ENCODE peak calls at places on chromosomes 6 and 20, in four cellular contexts. E, K, B and D are unnamed samples.

GRCh38 chr6:39929733-39930461 is 4.4 kb downstream of the MOCS1 start:
- DNase-seq in E (no peak), K (no peak), B (no peak), D (no peak)

GRCh38 chr6:2959909-2960719 is 11.3 kb downstream of the SERPINB6 start:
- DNase-seq in E (no peak), K (no peak), B (no peak), D (no peak)

GRCh38 chr6:119647309-119647708 is 297.7 kb upstream of the MAN1A1 start:
- DNase-seq in E (no peak), K (no peak), B (no peak), D (no peak)

GRCh38 chr20:23966927-23967615 is 21.5 kb downstream of the GGTLC1 start:
- DNase-seq in E (no peak), K (no peak), B (no peak), D (no peak)

GRCh38 chr6:148971027-148971927 is 224.4 kb downstream of the UST start:
- DNase-seq in E (no peak), K (no peak), B (no peak), D (no peak)

GRCh38 chr6:29827579-29828470 is at the start of gene HLA-G:
- DNase-seq in E (no peak), K (no peak), B (no peak), D (no peak)

GRCh38 chr6:72741083-72741482 is 119.2 kb downstream of the KCNQ5 start:
- DNase-seq in E (no peak), K (no peak), B (no peak), D (no peak)

GRCh38 chr6:6646384-6646783 is 57.9 kb downstream of the LY86 start:
- DNase-seq in E (no peak), K (no peak), B (no peak), D (no peak)

GRCh38 chr6:159983641-159984080 is 14.8 kb downstream of the IGF2R start:
- DNase-seq in E (no peak), K (no peak), B (no peak), D (no peak)

GRCh38 chr6:39108041-39108839 is 6.7 kb downstream of the SAYSD1 start:
- DNase-seq in E (no peak), K (no peak), B (peak; percentile 74), D (no peak)

GRCh38 chr6:10535198-10535597 is 14.0 kb downstream of the GCNT2 start:
- DNase-seq in E (no peak), K (no peak), B (no peak), D (no peak)

GRCh38 chr6:117496383-117496990 is 14.0 kb downstream of the DCBLD1 start:
- DNase-seq in E (no peak), K (no peak), B (no peak), D (no peak)

GRCh38 chr6:23349521-23350147 is 776.4 kb upstream of the NRSN1 start:
- DNase-seq in E (no peak), K (no peak), B (no peak), D (no peak)

GRCh38 chr6:79384845-79385244 is 150.4 kb upstream of the HMGN3 start:
- DNase-seq in E (no peak), K (peak; percentile 15), B (peak; percentile 51), D (no peak)

GRCh38 chr6:109318328-109318876 is 63.9 kb downstream of the CD164 start:
- DNase-seq in E (no peak), K (peak; percentile 73), B (peak; percentile 95), D (peak; percentile 33)

GRCh38 chr6:4941782-4942672 is 61.8 kb downstream of the RPP40 start:
- DNase-seq in E (no peak), K (no peak), B (peak; percentile 42), D (peak; percentile 22)

DNA sequence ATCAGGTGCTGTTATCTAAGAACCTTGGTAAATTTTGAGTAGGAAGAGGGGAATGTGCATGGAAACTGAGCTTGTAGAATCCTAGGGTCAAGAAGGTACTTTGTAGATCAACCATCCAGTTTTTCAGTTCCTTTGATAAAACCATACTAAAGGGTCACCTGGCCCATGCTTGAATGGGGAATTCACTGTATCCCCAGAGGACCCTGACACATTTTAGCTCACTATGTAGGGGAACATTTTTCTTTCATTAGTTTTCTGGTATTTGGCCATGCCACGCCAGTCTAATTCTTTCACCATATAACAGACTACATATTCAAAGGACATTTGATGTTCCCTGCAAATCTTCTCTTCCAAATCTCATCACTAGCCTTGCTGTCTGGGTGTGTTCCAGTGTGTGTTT is 29.9 kb downstream of the LRRC1 start:
- DNase-seq in E (no peak), K (no peak), B (no peak), D (no peak)
- H3K4me1 ChIP-seq in E (peaks cover 2% of the 10 kb centered on the region), K (peaks cover 4% of the 10 kb centered on the region), B (peaks cover 25% of the 10 kb centered on the region), D (no peaks in the 10 kb centered on the region)

DNA sequence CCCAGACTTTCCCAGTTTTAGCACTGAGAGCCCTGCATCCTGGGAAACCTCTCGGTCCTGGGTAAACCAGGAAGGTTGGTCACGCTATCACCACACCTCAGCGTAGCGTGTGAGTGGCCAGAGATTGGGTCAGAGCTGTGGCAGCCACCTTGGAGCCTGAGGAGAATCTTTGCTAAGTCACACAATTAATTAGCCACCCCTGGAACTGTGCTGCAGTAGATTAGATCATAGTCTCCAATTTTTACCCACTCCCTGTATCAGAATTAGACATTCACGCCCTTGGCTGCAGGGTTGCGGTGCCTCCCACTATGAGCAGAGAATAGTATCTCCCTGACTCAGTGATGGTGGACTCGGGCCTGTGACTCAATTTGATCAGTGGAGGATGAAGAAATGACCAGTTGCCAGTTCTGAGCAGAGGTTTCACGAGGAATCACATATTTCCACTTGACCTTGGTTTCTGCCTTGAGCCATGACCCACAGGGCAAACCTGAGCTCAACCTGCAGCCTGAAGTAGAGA is 6.0 kb upstream of the PTGIS start:
- DNase-seq in E (no peak), K (no peak), B (no peak), D (no peak)
- H3K4me1 ChIP-seq in E (peaks cover 10% of the 10 kb centered on the region), K (peaks cover 18% of the 10 kb centered on the region), B (no peaks in the 10 kb centered on the region), D (peaks cover 9% of the 10 kb centered on the region)

DNA sequence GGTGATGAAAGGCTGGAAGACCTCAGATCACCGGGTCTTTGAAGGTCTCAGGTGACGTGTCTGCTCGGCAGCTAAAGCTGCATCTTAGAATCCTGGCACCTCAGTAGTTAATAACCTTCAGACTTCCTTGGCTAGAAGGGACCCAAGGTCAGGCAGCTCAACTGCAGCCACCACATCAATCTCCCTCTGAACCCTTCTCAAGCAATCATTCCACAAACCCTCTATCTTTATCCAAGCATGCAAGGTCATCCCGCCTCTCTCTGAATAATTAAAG is 16.7 kb upstream of the TLDC2 start:
- DNase-seq in E (no peak), K (no peak), B (no peak), D (no peak)
- H3K4me1 ChIP-seq in E (peaks cover 21% of the 10 kb centered on the region), K (peaks cover 76% of the 10 kb centered on the region), B (peaks cover 8% of the 10 kb centered on the region), D (peaks cover 35% of the 10 kb centered on the region)

GRCh38 chr20:57434390-57434700 is 43.1 kb downstream of the RBM38 start:
- DNase-seq in E (no peak), K (peak; percentile 51), B (no peak), D (peak; percentile 19)
- H3K4me1 ChIP-seq in E (peaks cover 12% of the 10 kb centered on the region), K (peaks cover 13% of the 10 kb centered on the region), B (peaks cover 3% of the 10 kb centered on the region), D (peaks cover 14% of the 10 kb centered on the region)

GRCh38 chr6:152874267-152874666 is 108.6 kb downstream of the FBXO5 start:
- DNase-seq in E (no peak), K (no peak), B (no peak), D (no peak)
- H3K4me1 ChIP-seq in E (no peaks in the 10 kb centered on the region), K (no peaks in the 10 kb centered on the region), B (no peaks in the 10 kb centered on the region), D (no peaks in the 10 kb centered on the region)